ENCODE peak calls at places on chromosomes 6 and 20, in four cellular contexts. F is adrenal gland; V is activated T-cell treated with anti-CD3 and anti-CD28 coated beads, Interleukin-2, amount 50 U/mL, for 4 hours; K is left ventricle myocardium inferior. C is an unnamed sample.

GRCh38 chr20:45467861-45468260 is 1.7 kb upstream of the WFDC2 start:
- DNase-seq in F (no peak), V (no peak), K (no peak), C (no peak)

GRCh38 chr20:25487306-25487705 is 79.8 kb downstream of the GINS1 start:
- DNase-seq in F (no peak), V (no peak), K (no peak), C (no peak)

GRCh38 chr20:43938932-43939761 is 24.5 kb downstream of the TOX2 start:
- DNase-seq in F (no peak), V (no peak), K (peak), C (no peak)

GRCh38 chr20:58519940-58520712 is 4.9 kb upstream of the APCDD1L start:
- DNase-seq in F (no peak), V (no peak), K (no peak), C (no peak)

GRCh38 chr6:83062225-83062624 is 3.4 kb downstream of the UBE3D start:
- DNase-seq in F (no peak), V (no peak), K (no peak), C (no peak)

GRCh38 chr6:126054802-126055201 is 68.5 kb downstream of the TRMT11 start:
- DNase-seq in F (no peak), V (no peak), K (no peak), C (no peak)

GRCh38 chr6:163983601-163984445 is 569.3 kb downstream of the QKI start:
- DNase-seq in F (no peak), V (no peak), K (no peak), C (no peak)

GRCh38 chr6:151914475-151914874 is 107.0 kb downstream of the ESR1 start:
- DNase-seq in F (no peak), V (no peak), K (no peak), C (no peak)

GRCh38 chr6:106446287-106446885 is 85.9 kb downstream of the CRYBG1 start:
- DNase-seq in F (no peak), V (no peak), K (no peak), C (no peak)

GRCh38 chr6:155224031-155224451 is 39.8 kb upstream of the CLDN20 start:
- DNase-seq in F (no peak), V (peak), K (no peak), C (peak)

GRCh38 chr6:7243188-7243942 is 69.6 kb downstream of the SSR1 start:
- DNase-seq in F (peak), V (peak), K (no peak), C (no peak)

GRCh38 chr20:64031822-64032314 is 4.1 kb upstream of the C20orf204 start:
- DNase-seq in F (no peak), V (no peak), K (no peak), C (no peak)

GRCh38 chr6:90940812-90941481 is 354.1 kb upstream of the MAP3K7 start:
- DNase-seq in F (no peak), V (no peak), K (no peak), C (no peak)

GRCh38 chr6:373031-373430 is 18.5 kb upstream of the IRF4 start:
- DNase-seq in F (no peak), V (no peak), K (no peak), C (no peak)

GRCh38 chr6:32369678-32370077 is 2.0 kb downstream of the TSBP1 start:
- DNase-seq in F (no peak), V (no peak), K (no peak), C (no peak)

GRCh38 chr20:4585104-4585753 is 136.5 kb upstream of the PRND start:
- DNase-seq in F (no peak), V (no peak), K (no peak), C (no peak)

GRCh38 chr20:51804754-51805153 is 2.4 kb upstream of the SALL4 start:
- DNase-seq in F (no peak), V (no peak), K (no peak), C (no peak)

GRCh38 chr20:9112541-9113515 is 43.9 kb downstream of the PLCB4 start:
- DNase-seq in F (no peak), V (no peak), K (no peak), C (no peak)

GRCh38 chr6:13916230-13916944 is 8.4 kb upstream of the RNF182 start:
- DNase-seq in F (no peak), V (no peak), K (no peak), C (no peak)

GRCh38 chr6:39056191-39056590 is 7.6 kb downstream of the GLP1R start:
- DNase-seq in F (no peak), V (no peak), K (no peak), C (no peak)

GRCh38 chr6:144543006-144543871 is 258.1 kb downstream of the UTRN start:
- DNase-seq in F (peak), V (no peak), K (no peak), C (no peak)

GRCh38 chr6:90406142-90406794 is 109.6 kb upstream of the BACH2 start:
- DNase-seq in F (no peak), V (no peak), K (no peak), C (no peak)

GRCh38 chr20:14051454-14051853 is 56.1 kb downstream of the MACROD2 start:
- DNase-seq in F (no peak), V (no peak), K (no peak), C (no peak)

GRCh38 chr20:31652917-31653385 is 15.2 kb downstream of the COX4I2 start:
- DNase-seq in F (no peak), V (no peak), K (no peak), C (no peak)

GRCh38 chr20:60203451-60203850 is 245.2 kb downstream of the CDH26 start:
- DNase-seq in F (no peak), V (no peak), K (no peak), C (no peak)

GRCh38 chr6:28315628-28316027 is 20.3 kb downstream of the ZSCAN31 start:
- DNase-seq in F (no peak), V (no peak), K (no peak), C (no peak)

GRCh38 chr6:56255370-56255769 is 8.0 kb upstream of the COL21A1 start:
- DNase-seq in F (no peak), V (no peak), K (no peak), C (no peak)

GRCh38 chr6:3517350-3517749 is 60.5 kb upstream of the SLC22A23 start:
- DNase-seq in F (no peak), V (no peak), K (no peak), C (no peak)

GRCh38 chr6:127486934-127487333 is 27.7 kb upstream of the KIAA0408 start:
- DNase-seq in F (no peak), V (no peak), K (no peak), C (no peak)

GRCh38 chr6:57106990-57107389 is 17.0 kb downstream of the ZNF451 start:
- DNase-seq in F (no peak), V (no peak), K (no peak), C (no peak)

GRCh38 chr6:151959086-151959485 is 151.6 kb downstream of the ESR1 start:
- DNase-seq in F (no peak), V (no peak), K (no peak), C (no peak)

GRCh38 chr6:87154641-87155271 is 609 bp upstream of the ZNF292 start:
- DNase-seq in F (no peak), V (peak), K (no peak), C (peak)

GRCh38 chr6:28648035-28648877 is 122.6 kb downstream of the GPX5 start:
- DNase-seq in F (peak), V (peak), K (no peak), C (no peak)

C was measured in activated T-helper 9 cell treated with anti-CD3 and anti-CD28 coated beads, Interleukin-2, amount 50 U/mL, for 16 hours.